ENCODE peak calls at places on chromosomes 6 and 20, in five cellular contexts. C, Y, J, P and S are unnamed samples.

GRCh38 chr20:1177680-1178079 is 7.1 kb downstream of the TMEM74B start:
- DNase-seq in C (no peak), Y (peak; percentile 73), J (no peak), P (no peak), S (peak; percentile 15)

GRCh38 chr6:14729186-14729871 is 516.5 kb upstream of the JARID2 start:
- DNase-seq in C (no peak), Y (no peak), J (no peak), P (peak; percentile 95), S (no peak)

GRCh38 chr20:58133020-58133419 is 95.4 kb downstream of the ANKRD60 start:
- DNase-seq in C (no peak), Y (peak; percentile 81), J (peak; percentile 36), P (no peak), S (peak; percentile 36)

GRCh38 chr20:23727016-23727415 is 23.7 kb downstream of the CST1 start:
- DNase-seq in C (no peak), Y (no peak), J (no peak), P (no peak), S (no peak)

GRCh38 chr6:110618591-110619267 is 142.3 kb upstream of the SLC22A16 start:
- DNase-seq in C (peak; percentile 56), Y (no peak), J (peak; percentile 15), P (peak; percentile 11), S (no peak)

GRCh38 chr20:57743450-57744095 is 33.8 kb upstream of the PMEPA1 start:
- DNase-seq in C (no peak), Y (no peak), J (no peak), P (no peak), S (no peak)

GRCh38 chr20:1784586-1784985 is 110.6 kb upstream of the SIRPA start:
- DNase-seq in C (no peak), Y (no peak), J (no peak), P (no peak), S (no peak)

GRCh38 chr20:44470327-44470726 is 5.3 kb upstream of the TTPAL start:
- DNase-seq in C (no peak), Y (no peak), J (no peak), P (no peak), S (no peak)

GRCh38 chr6:100753421-100753820 is 127.7 kb downstream of the ASCC3 start:
- DNase-seq in C (no peak), Y (no peak), J (no peak), P (no peak), S (no peak)

GRCh38 chr20:49360242-49360968 is 82.5 kb upstream of the ZNFX1 start:
- DNase-seq in C (no peak), Y (no peak), J (no peak), P (no peak), S (no peak)

GRCh38 chr6:95589826-95590570 is 12.7 kb downstream of the MANEA start:
- DNase-seq in C (peak; percentile 28), Y (no peak), J (no peak), P (no peak), S (no peak)

GRCh38 chr20:4007383-4008025 is 7.9 kb downstream of the RNF24 start:
- DNase-seq in C (no peak), Y (no peak), J (no peak), P (no peak), S (no peak)

GRCh38 chr6:18166314-18167007 is 11.2 kb downstream of the KDM1B start:
- DNase-seq in C (no peak), Y (peak; percentile 84), J (peak; percentile 51), P (no peak), S (peak; percentile 64)

GRCh38 chr6:51718533-51718932 is 368.9 kb downstream of the PKHD1 start:
- DNase-seq in C (no peak), Y (no peak), J (no peak), P (no peak), S (no peak)

GRCh38 chr20:19973920-19974620 is 43.1 kb upstream of the NAA20 start:
- DNase-seq in C (peak; percentile 58), Y (peak; percentile 79), J (peak; percentile 88), P (no peak), S (peak; percentile 82)

GRCh38 chr6:108661430-108661829 is 100.7 kb downstream of the FOXO3 start:
- DNase-seq in C (no peak), Y (peak; percentile 74), J (peak; percentile 73), P (no peak), S (peak; percentile 78)

GRCh38 chr6:109052015-109052651 is 42.5 kb downstream of the SESN1 start:
- DNase-seq in C (no peak), Y (no peak), J (no peak), P (no peak), S (no peak)

GRCh38 chr6:152356659-152357058 is 280.5 kb downstream of the SYNE1 start:
- DNase-seq in C (peak; percentile 54), Y (no peak), J (peak; percentile 56), P (peak; percentile 48), S (peak; percentile 59)

GRCh38 chr6:147260091-147260490 is 55.9 kb downstream of the STXBP5 start:
- DNase-seq in C (no peak), Y (no peak), J (no peak), P (no peak), S (no peak)

GRCh38 chr20:35994994-35995453 is 26.6 kb downstream of the CNBD2 start:
- DNase-seq in C (peak; percentile 85), Y (peak; percentile 93), J (peak; percentile 82), P (peak; percentile 89), S (peak; percentile 88)

GRCh38 chr6:40472354-40472753 is 114.8 kb downstream of the LRFN2 start:
- DNase-seq in C (no peak), Y (peak; percentile 11), J (no peak), P (no peak), S (no peak)

GRCh38 chr20:35395728-35396127 is 16.0 kb downstream of the UQCC1 start:
- DNase-seq in C (peak; percentile 48), Y (no peak), J (peak; percentile 65), P (no peak), S (peak; percentile 85)

GRCh38 chr6:166705070-166705469 is 78.0 kb upstream of the RPS6KA2 start:
- DNase-seq in C (no peak), Y (no peak), J (peak; percentile 44), P (no peak), S (no peak)

GRCh38 chr6:165985281-165985925 is 182.2 kb downstream of the TBXT start:
- DNase-seq in C (no peak), Y (no peak), J (no peak), P (no peak), S (no peak)

GRCh38 chr20:18743665-18744440 is 69.7 kb upstream of the SCP2D1 start:
- DNase-seq in C (no peak), Y (no peak), J (no peak), P (no peak), S (no peak)

GRCh38 chr6:15184441-15184861 is 61.4 kb upstream of the JARID2 start:
- DNase-seq in C (no peak), Y (no peak), J (no peak), P (no peak), S (peak; percentile 6)

GRCh38 chr6:45422541-45423110 is 44.9 kb upstream of the SUPT3H start:
- DNase-seq in C (peak; percentile 14), Y (peak; percentile 88), J (peak; percentile 69), P (peak; percentile 16), S (peak; percentile 73)

GRCh38 chr20:40813708-40814327 is 124.8 kb upstream of the MAFB start:
- DNase-seq in C (no peak), Y (no peak), J (no peak), P (no peak), S (no peak)

GRCh38 chr20:7758436-7758835 is 181.8 kb downstream of the HAO1 start:
- DNase-seq in C (no peak), Y (no peak), J (no peak), P (no peak), S (peak; percentile 20)

GRCh38 chr6:95197590-95197989 is 379.7 kb upstream of the MANEA start:
- DNase-seq in C (no peak), Y (no peak), J (no peak), P (no peak), S (no peak)

GRCh38 chr6:19433101-19433500 is 404.1 kb upstream of the ID4 start:
- DNase-seq in C (no peak), Y (no peak), J (no peak), P (no peak), S (no peak)

GRCh38 chr6:82441047-82441770 is 77.6 kb downstream of the TPBG start:
- DNase-seq in C (no peak), Y (no peak), J (no peak), P (no peak), S (no peak)
- H2AFZ ChIP-seq in C (no peak overlapping the region), Y (no peak overlapping the region), J (no peak overlapping the region), P (no peak overlapping the region), S (no peak overlapping the region)

GRCh38 chr6:137494967-137495595 is 887 bp upstream of the OLIG3 start:
- DNase-seq in C (no peak), Y (peak; percentile 75), J (peak; percentile 32), P (no peak), S (no peak)
- H4K20me1 ChIP-seq in C (no peaks in the 10 kb centered on the region), Y (no peaks in the 10 kb centered on the region), J (no peaks in the 10 kb centered on the region), P (no peaks in the 10 kb centered on the region), S (no peaks in the 10 kb centered on the region)

GRCh38 chr6:158972241-158973233 is 27.5 kb downstream of the RSPH3 start:
- DNase-seq in C (peak; percentile 66), Y (peak; percentile 49), J (peak; percentile 80), P (peak; percentile 77), S (peak; percentile 77)

GRCh38 chr6:158969148-158969547 is 30.9 kb downstream of the RSPH3 start:
- DNase-seq in C (no peak), Y (no peak), J (no peak), P (peak; percentile 21), S (peak; percentile 16)

DNA sequence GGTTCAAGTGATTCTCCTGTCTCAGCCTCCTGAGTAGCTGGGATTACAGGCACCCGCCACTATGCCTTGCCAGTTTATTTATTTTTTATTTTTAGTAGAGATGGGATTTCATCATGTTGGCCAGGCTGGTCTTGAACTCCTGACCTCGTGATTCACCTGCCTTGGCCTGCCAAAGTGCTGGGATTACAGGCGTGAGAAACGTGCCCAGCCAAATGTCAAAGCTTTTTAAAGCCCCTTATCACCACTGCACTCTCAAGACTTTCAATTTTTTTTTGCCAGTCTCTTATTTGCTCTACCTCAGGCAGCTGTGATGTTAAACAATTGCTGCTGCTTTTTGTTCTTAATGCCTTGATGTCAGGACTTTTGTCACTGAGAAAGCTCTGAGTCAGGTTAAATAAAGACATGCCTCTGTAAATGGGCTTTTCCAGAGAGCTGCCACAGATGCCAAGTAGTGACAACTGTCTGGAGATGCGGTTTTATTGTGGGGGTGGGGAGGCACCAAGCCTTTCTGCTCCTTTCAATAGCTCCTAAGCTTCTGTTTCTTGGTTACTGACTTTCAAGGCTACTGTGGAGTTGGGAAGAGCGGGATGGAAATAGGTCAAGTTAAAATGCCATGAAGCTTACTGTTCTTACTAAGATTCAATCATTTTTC is 29.2 kb downstream of the RSPH3 start:
- DNase-seq in C (no peak), Y (no peak), J (no peak), P (no peak), S (peak; percentile 12)
- H2AFZ ChIP-seq in C (no peak overlapping the region), Y (no peak overlapping the region), J (no peak overlapping the region), P (no peak overlapping the region), S (no peak overlapping the region)

GRCh38 chr6:42937548-42938427 is 8.5 kb downstream of the CNPY3 start:
- DNase-seq in C (no peak), Y (peak; percentile 29), J (no peak), P (no peak), S (peak; percentile 19)

GRCh38 chr6:42938987-42939809 is 9.9 kb downstream of the CNPY3 start:
- DNase-seq in C (no peak), Y (no peak), J (no peak), P (no peak), S (no peak)

GRCh38 chr6:42936398-42936797 is 7.1 kb downstream of the CNPY3 start:
- DNase-seq in C (no peak), Y (no peak), J (no peak), P (no peak), S (no peak)

GRCh38 chr6:42939810-42940167 is 10.5 kb downstream of the CNPY3 start:
- DNase-seq in C (no peak), Y (peak; percentile 3), J (no peak), P (no peak), S (no peak)

GRCh38 chr6:42938428-42938796 is 9.1 kb downstream of the CNPY3 start:
- DNase-seq in C (no peak), Y (peak; percentile 43), J (no peak), P (no peak), S (no peak)
- H4K20me1 ChIP-seq in C (no peaks in the 10 kb centered on the region), Y (peaks cover 3% of the 10 kb centered on the region), J (no peaks in the 10 kb centered on the region), P (peaks cover 4% of the 10 kb centered on the region), S (no peaks in the 10 kb centered on the region)